ENCODE peak calls at places on chromosomes 5 and 9, in six cellular contexts. G is MG63; N is dorsolateral prefrontal cortex; U is stimulated activated CD4-positive, alpha-beta T cell treated with anti-CD3 and anti-CD28 coated beads, Interleukin-12 subunit alpha, Interleukin-12 subunit beta, amount 100 ng/mL, for 4 hours; E is neural progenitor cell; L is AG09319. Z is an unnamed sample.
A peak's percentile ranks its signal among the peaks of the same experiment; 100 is the strongest.

GRCh38 chr5:142145106-142145900 is 36.7 kb downstream of the NDFIP1 start:
- DNase-seq in G (peak; percentile 46), U (peak; percentile 54), L (peak; percentile 44), N (no peak), E (peak; percentile 71), Z (peak; percentile 85)

GRCh38 chr5:143865421-143865820 is 53.5 kb downstream of the HMHB1 start:
- DNase-seq in L (no peak), U (no peak), E (peak; percentile 15), N (no peak), G (no peak), Z (no peak)

GRCh38 chr5:140298183-140298601 is 4.7 kb downstream of the PFDN1 start:
- DNase-seq in L (no peak), U (no peak), E (no peak), G (no peak), N (no peak), Z (no peak)

GRCh38 chr9:4287886-4288588 is 11.8 kb downstream of the GLIS3 start:
- DNase-seq in N (no peak), L (no peak), U (no peak), E (no peak), G (no peak), Z (no peak)

GRCh38 chr9:133074111-133074651 is 12.4 kb downstream of the CEL start:
- DNase-seq in E (no peak), U (no peak), L (peak; percentile 43), G (peak; percentile 50), N (no peak), Z (no peak)

GRCh38 chr5:127695336-127695735 is 7.9 kb upstream of the CCDC192 start:
- DNase-seq in E (no peak), U (no peak), N (no peak), L (no peak), G (no peak), Z (no peak)

GRCh38 chr5:133340822-133341221 is 271.5 kb downstream of the FSTL4 start:
- DNase-seq in E (no peak), G (no peak), U (no peak), L (no peak), N (no peak), Z (no peak)

GRCh38 chr5:1876708-1877433 is 5.9 kb downstream of the IRX4 start:
- DNase-seq in E (peak; percentile 68), G (no peak), L (no peak), U (no peak), N (no peak), Z (no peak)

GRCh38 chr5:126414874-126415502 is 8.2 kb upstream of the GRAMD2B start:
- DNase-seq in L (no peak), U (no peak), N (no peak), G (no peak), E (no peak), Z (peak; percentile 72)

GRCh38 chr5:181190711-181191525 is 14.1 kb downstream of the TRIM7 start:
- DNase-seq in N (peak; percentile 47), G (peak; percentile 61), L (no peak), U (peak; percentile 53), E (peak; percentile 80), Z (no peak)

GRCh38 chr9:19552693-19553092 is 143.9 kb downstream of the ACER2 start:
- DNase-seq in N (no peak), U (no peak), G (no peak), L (no peak), E (no peak), Z (no peak)

GRCh38 chr5:16759147-16759800 is 142.5 kb upstream of the RETREG1 start:
- DNase-seq in L (no peak), U (no peak), G (no peak), E (no peak), N (no peak), Z (no peak)

GRCh38 chr5:158812381-158812780 is 287.3 kb downstream of the EBF1 start:
- DNase-seq in L (no peak), U (peak; percentile 34), N (no peak), E (no peak), G (no peak), Z (no peak)

GRCh38 chr5:119476341-119476740 is 24.0 kb downstream of the HSD17B4 start:
- DNase-seq in E (peak; percentile 18), L (no peak), N (no peak), G (no peak), U (no peak), Z (no peak)

Z was measured in MCF 10A.